ENCODE peak calls at places on chromosomes 16 and 17, in six cellular contexts. One of them, this sample, is unnamed.

GRCh38 chr17:75535119-75535537 is 9.6 kb downstream of the LLGL2 start:
- DNase-seq in K562: no peak
- DNase-seq in HCT116: no peak
- DNase-seq in HepG2: no peak
- DNase-seq in GM12878: peak; percentile 26
- DNase-seq in SK-N-SH: no peak
- DNase-seq in this sample: no peak

GRCh38 chr16:59632266-59632855 is 898.2 kb upstream of the GOT2 start:
- DNase-seq in GM12878: no peak
- DNase-seq in HepG2: no peak
- DNase-seq in K562: no peak
- DNase-seq in SK-N-SH: no peak
- DNase-seq in HCT116: no peak
- DNase-seq in this sample: no peak

GRCh38 chr16:77374384-77374783 is 60.5 kb downstream of the ADAMTS18 start:
- DNase-seq in HCT116: no peak
- DNase-seq in K562: no peak
- DNase-seq in HepG2: no peak
- DNase-seq in SK-N-SH: no peak
- DNase-seq in GM12878: no peak
- DNase-seq in this sample: peak; percentile 21

GRCh38 chr16:29645699-29646187 is 17.3 kb upstream of the SPN start:
- DNase-seq in HepG2: peak; percentile 89
- DNase-seq in K562: peak; percentile 87
- DNase-seq in HCT116: peak; percentile 49
- DNase-seq in SK-N-SH: peak; percentile 63
- DNase-seq in GM12878: peak; percentile 83
- DNase-seq in this sample: no peak

GRCh38 chr17:81566461-81567126 is 14.4 kb upstream of the FAAP100 start:
- DNase-seq in SK-N-SH: peak; percentile 70
- DNase-seq in HepG2: no peak
- DNase-seq in HCT116: peak; percentile 41
- DNase-seq in GM12878: no peak
- DNase-seq in K562: no peak
- DNase-seq in this sample: peak; percentile 63

GRCh38 chr17:74523308-74523707 is 8.0 kb downstream of the CD300LB start:
- DNase-seq in GM12878: no peak
- DNase-seq in K562: no peak
- DNase-seq in HepG2: no peak
- DNase-seq in HCT116: no peak
- DNase-seq in SK-N-SH: no peak
- DNase-seq in this sample: no peak

GRCh38 chr17:43611230-43611969 is 50.3 kb downstream of the MEOX1 start:
- DNase-seq in K562: no peak
- DNase-seq in GM12878: no peak
- DNase-seq in SK-N-SH: no peak
- DNase-seq in HCT116: no peak
- DNase-seq in HepG2: no peak
- DNase-seq in this sample: no peak

GRCh38 chr17:48544356-48545021 is 420 bp downstream of the HOXB2 start:
- DNase-seq in HepG2: no peak
- DNase-seq in SK-N-SH: no peak
- DNase-seq in K562: peak; percentile 73
- DNase-seq in HCT116: no peak
- DNase-seq in GM12878: no peak
- DNase-seq in this sample: peak; percentile 69

GRCh38 chr17:72705905-72706395 is 386.5 kb downstream of the SLC39A11 start:
- DNase-seq in K562: no peak
- DNase-seq in HepG2: no peak
- DNase-seq in GM12878: no peak
- DNase-seq in HCT116: no peak
- DNase-seq in SK-N-SH: no peak
- DNase-seq in this sample: no peak

GRCh38 chr17:5237541-5238016 is 2.9 kb upstream of the SCIMP start:
- DNase-seq in SK-N-SH: peak; percentile 72
- DNase-seq in HepG2: peak; percentile 81
- DNase-seq in K562: peak; percentile 77
- DNase-seq in GM12878: peak; percentile 93
- DNase-seq in HCT116: peak; percentile 65
- DNase-seq in this sample: peak; percentile 94

GRCh38 chr17:17140590-17140980 is 65.5 kb downstream of the PLD6 start:
- DNase-seq in K562: no peak
- DNase-seq in GM12878: no peak
- DNase-seq in HCT116: no peak
- DNase-seq in SK-N-SH: no peak
- DNase-seq in HepG2: no peak
- DNase-seq in this sample: no peak

GRCh38 chr16:66335704-66336329 is 30.7 kb upstream of the CDH5 start:
- DNase-seq in SK-N-SH: no peak
- DNase-seq in GM12878: no peak
- DNase-seq in HCT116: no peak
- DNase-seq in K562: no peak
- DNase-seq in HepG2: no peak
- DNase-seq in this sample: no peak

GRCh38 chr17:77439382-77440013 is 298.7 kb downstream of the SEC14L1 start:
- DNase-seq in HCT116: no peak
- DNase-seq in K562: no peak
- DNase-seq in GM12878: no peak
- DNase-seq in SK-N-SH: no peak
- DNase-seq in HepG2: no peak
- DNase-seq in this sample: no peak

GRCh38 chr16:70703835-70704381 is 18.1 kb upstream of the MTSS2 start:
- DNase-seq in HCT116: no peak
- DNase-seq in K562: no peak
- DNase-seq in GM12878: no peak
- DNase-seq in SK-N-SH: no peak
- DNase-seq in HepG2: no peak
- DNase-seq in this sample: no peak

GRCh38 chr16:85207357-85207921 is 95.2 kb upstream of the CIBAR2 start:
- DNase-seq in GM12878: no peak
- DNase-seq in SK-N-SH: peak; percentile 86
- DNase-seq in HepG2: no peak
- DNase-seq in K562: no peak
- DNase-seq in HCT116: no peak
- DNase-seq in this sample: no peak

GRCh38 chr17:4249452-4250029 is 14.2 kb downstream of the ANKFY1 start:
- DNase-seq in SK-N-SH: peak; percentile 58
- DNase-seq in K562: peak; percentile 90
- DNase-seq in HepG2: peak; percentile 40
- DNase-seq in GM12878: no peak
- DNase-seq in HCT116: no peak
- DNase-seq in this sample: peak; percentile 57

GRCh38 chr16:23435500-23435899 is 17.5 kb downstream of the COG7 start:
- DNase-seq in GM12878: peak; percentile 15
- DNase-seq in SK-N-SH: peak; percentile 67
- DNase-seq in K562: peak; percentile 65
- DNase-seq in HCT116: peak; percentile 49
- DNase-seq in HepG2: peak; percentile 77
- DNase-seq in this sample: peak; percentile 37

GRCh38 chr17:10262451-10262850 is 64.0 kb upstream of the GAS7 start:
- DNase-seq in HepG2: no peak
- DNase-seq in K562: no peak
- DNase-seq in HCT116: no peak
- DNase-seq in SK-N-SH: no peak
- DNase-seq in GM12878: no peak
- DNase-seq in this sample: no peak
- TF ChIP-seq JUND in HepG2: no peak
- TF ChIP-seq JUND in K562: no peak
- TF ChIP-seq JUND in HCT116: no peak
- TF ChIP-seq JUND in SK-N-SH: no peak
- TF ChIP-seq JUND in GM12878: no peak
- TF ChIP-seq JUND in this sample: no peak

DNA sequence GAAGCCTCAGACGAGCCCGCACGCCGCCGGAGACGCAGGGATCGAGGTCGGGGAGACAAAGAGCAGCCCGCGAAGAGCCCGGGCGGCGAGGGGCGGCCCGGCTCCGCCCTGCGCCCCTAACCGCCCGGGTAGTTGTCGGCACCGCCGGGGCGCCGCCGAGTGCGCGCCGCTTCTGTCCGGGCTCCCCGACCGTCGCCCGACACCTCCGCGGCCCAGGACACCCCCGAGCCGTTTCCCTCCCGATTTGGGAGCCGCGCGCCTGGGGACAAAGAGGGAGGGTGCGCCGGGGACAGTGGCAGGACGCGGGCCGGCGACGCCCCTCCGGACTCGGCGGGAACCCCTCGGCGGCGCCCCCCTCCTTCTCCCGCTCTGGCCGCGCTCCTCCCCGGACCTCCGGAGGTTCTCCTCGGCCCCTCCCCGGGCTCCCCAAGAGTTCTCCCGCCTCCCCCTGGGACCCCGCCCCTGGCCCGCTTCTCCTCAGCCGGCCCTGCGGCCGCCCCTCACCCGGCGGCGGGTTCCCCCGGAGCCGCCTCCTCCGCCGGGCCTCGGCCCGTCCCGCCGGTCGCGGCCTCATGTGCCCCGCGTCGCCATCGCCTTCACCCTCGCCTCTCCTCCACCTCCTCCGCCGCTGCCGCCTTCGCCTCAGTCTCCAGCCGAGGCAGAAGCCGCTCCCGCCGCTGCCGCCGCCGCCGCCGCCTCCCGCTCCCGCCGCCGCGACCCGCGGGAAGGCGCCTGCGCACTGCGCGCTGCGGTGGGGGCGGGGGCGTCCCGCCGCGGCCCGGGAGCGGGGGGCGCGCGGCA is at the start of gene GJC1:
- DNase-seq in K562: peak; percentile 19
- DNase-seq in HepG2: no peak
- DNase-seq in SK-N-SH: peak; percentile 91
- DNase-seq in HCT116: no peak
- DNase-seq in GM12878: no peak
- DNase-seq in this sample: peak; percentile 35
- TF ChIP-seq JUND in K562: no peak
- TF ChIP-seq JUND in HepG2: no peak
- TF ChIP-seq JUND in SK-N-SH: no peak
- TF ChIP-seq JUND in HCT116: no peak
- TF ChIP-seq JUND in GM12878: no peak
- TF ChIP-seq JUND in this sample: no peak

DNA sequence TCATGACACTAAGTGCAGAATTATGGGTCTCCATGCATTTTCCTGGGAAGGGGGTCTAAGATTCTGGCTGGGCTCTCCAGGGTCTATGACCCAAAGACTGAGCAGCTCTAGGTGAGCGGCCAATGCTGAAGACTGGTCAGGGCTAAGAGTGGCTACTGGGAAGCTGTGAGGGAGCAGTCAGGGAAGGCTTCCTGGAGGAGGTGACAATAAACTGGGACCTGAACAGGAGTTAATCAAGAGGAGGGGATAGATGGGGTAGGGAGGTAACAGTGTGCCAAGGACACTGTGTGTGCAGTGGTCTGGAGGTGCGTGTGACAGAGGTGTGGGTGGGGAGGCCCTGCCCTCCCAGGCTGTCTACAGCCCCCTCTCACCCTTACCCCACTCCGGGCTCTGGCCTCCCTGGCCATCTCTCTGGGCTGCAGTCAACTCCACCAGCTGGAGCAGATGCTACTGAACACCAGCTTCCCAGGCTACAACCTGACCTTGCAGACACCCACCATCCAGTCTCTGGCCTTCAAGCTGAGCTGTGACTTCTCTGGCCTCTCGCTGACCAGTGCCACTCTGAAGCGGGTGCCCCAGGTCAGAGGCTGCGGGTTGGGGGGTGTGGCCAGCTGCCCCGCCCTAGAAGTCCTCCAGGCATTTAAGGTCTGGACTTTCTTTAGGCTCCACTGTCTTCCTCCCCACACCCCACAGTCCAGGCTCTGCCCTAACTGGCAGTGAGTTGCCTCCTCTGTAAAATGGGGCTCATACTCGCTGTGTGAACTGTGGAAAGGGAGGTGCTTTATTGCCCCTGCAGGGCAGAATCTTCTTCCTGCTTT is 20.4 kb downstream of the ADGRG5 start:
- DNase-seq in HCT116: no peak
- DNase-seq in SK-N-SH: no peak
- DNase-seq in HepG2: no peak
- DNase-seq in GM12878: no peak
- DNase-seq in K562: no peak
- DNase-seq in this sample: peak; percentile 2
- TF ChIP-seq JUND in HCT116: no peak
- TF ChIP-seq JUND in SK-N-SH: no peak
- TF ChIP-seq JUND in HepG2: no peak
- TF ChIP-seq JUND in GM12878: no peak
- TF ChIP-seq JUND in K562: no peak
- TF ChIP-seq JUND in this sample: no peak

DNA sequence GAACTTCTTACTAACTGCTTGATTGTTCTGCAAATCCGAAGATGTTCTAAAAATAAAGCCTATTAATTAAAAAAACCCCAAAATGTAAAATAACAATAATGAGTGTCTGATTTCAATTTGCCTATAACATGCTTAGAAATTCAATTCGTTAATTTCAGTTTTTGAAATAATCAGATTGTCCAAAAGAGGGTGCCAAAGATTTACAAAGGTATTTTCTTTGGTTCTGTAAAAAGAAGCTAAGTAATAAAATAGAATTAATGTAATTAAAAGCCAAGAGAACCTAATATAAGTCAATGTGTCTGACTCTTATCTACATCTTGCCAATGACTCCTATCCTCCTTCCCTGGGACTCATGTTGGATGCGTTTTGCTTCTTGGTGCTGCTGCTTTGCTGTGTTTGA is 75.0 kb upstream of the CPHXL start:
- DNase-seq in GM12878: no peak
- DNase-seq in HepG2: no peak
- DNase-seq in K562: no peak
- DNase-seq in HCT116: no peak
- DNase-seq in SK-N-SH: no peak
- DNase-seq in this sample: no peak
- TF ChIP-seq JUND in GM12878: no peak
- TF ChIP-seq JUND in HepG2: no peak
- TF ChIP-seq JUND in K562: no peak
- TF ChIP-seq JUND in HCT116: no peak
- TF ChIP-seq JUND in SK-N-SH: no peak
- TF ChIP-seq JUND in this sample: no peak

This sample was measured in T47D.